ENCODE peak calls at places on chromosomes 12 and 14, in eight cellular contexts. One of them, this sample, is unnamed.
A peak's percentile ranks its signal among the peaks of the same experiment; 100 is the strongest.

GRCh38 chr14:65470404-65470880 is 57.9 kb downstream of the FUT8 start:
- ATAC-seq in activated T-helper 17 cell treated with anti-CD3 and anti-CD28 coated beads, Interleukin-2, amount 50 U/mL, for 72 hours: peak; percentile 15
- ATAC-seq in heart left ventricle: no peak
- ATAC-seq in central memory CD8-positive, alpha-beta T cell: no peak
- ATAC-seq in HepG2: no peak
- ATAC-seq in T-helper 17 cell: no peak
- ATAC-seq in A549: peak; percentile 34
- ATAC-seq in activated naive CD8-positive, alpha-beta T cell treated with anti-CD3 and anti-CD28 coated beads, Interleukin-2, amount 50 U/mL, for 24 hours: peak; percentile 20
- ATAC-seq in this sample: peak; percentile 65

GRCh38 chr14:63483315-63483714 is 59.9 kb downstream of the PPP2R5E start:
- ATAC-seq in activated T-helper 17 cell treated with anti-CD3 and anti-CD28 coated beads, Interleukin-2, amount 50 U/mL, for 72 hours: no peak
- ATAC-seq in heart left ventricle: peak; percentile 37
- ATAC-seq in A549: no peak
- ATAC-seq in activated naive CD8-positive, alpha-beta T cell treated with anti-CD3 and anti-CD28 coated beads, Interleukin-2, amount 50 U/mL, for 24 hours: no peak
- ATAC-seq in HepG2: no peak
- ATAC-seq in T-helper 17 cell: no peak
- ATAC-seq in central memory CD8-positive, alpha-beta T cell: no peak
- ATAC-seq in this sample: no peak

GRCh38 chr12:121144416-121144914 is 11.8 kb downstream of the P2RX7 start:
- ATAC-seq in central memory CD8-positive, alpha-beta T cell: no peak
- ATAC-seq in A549: peak; percentile 62
- ATAC-seq in activated naive CD8-positive, alpha-beta T cell treated with anti-CD3 and anti-CD28 coated beads, Interleukin-2, amount 50 U/mL, for 24 hours: peak; percentile 65
- ATAC-seq in HepG2: peak; percentile 51
- ATAC-seq in heart left ventricle: no peak
- ATAC-seq in T-helper 17 cell: peak; percentile 28
- ATAC-seq in activated T-helper 17 cell treated with anti-CD3 and anti-CD28 coated beads, Interleukin-2, amount 50 U/mL, for 72 hours: peak; percentile 79
- ATAC-seq in this sample: peak; percentile 53

GRCh38 chr12:119319638-119320037 is 14.9 kb upstream of the CCDC60 start:
- ATAC-seq in HepG2: no peak
- ATAC-seq in A549: no peak
- ATAC-seq in activated T-helper 17 cell treated with anti-CD3 and anti-CD28 coated beads, Interleukin-2, amount 50 U/mL, for 72 hours: no peak
- ATAC-seq in activated naive CD8-positive, alpha-beta T cell treated with anti-CD3 and anti-CD28 coated beads, Interleukin-2, amount 50 U/mL, for 24 hours: no peak
- ATAC-seq in heart left ventricle: no peak
- ATAC-seq in central memory CD8-positive, alpha-beta T cell: no peak
- ATAC-seq in T-helper 17 cell: no peak
- ATAC-seq in this sample: no peak

GRCh38 chr14:33103489-33103888 is 164.8 kb downstream of the NPAS3 start:
- ATAC-seq in T-helper 17 cell: no peak
- ATAC-seq in A549: no peak
- ATAC-seq in HepG2: no peak
- ATAC-seq in heart left ventricle: peak; percentile 73
- ATAC-seq in activated naive CD8-positive, alpha-beta T cell treated with anti-CD3 and anti-CD28 coated beads, Interleukin-2, amount 50 U/mL, for 24 hours: no peak
- ATAC-seq in activated T-helper 17 cell treated with anti-CD3 and anti-CD28 coated beads, Interleukin-2, amount 50 U/mL, for 72 hours: no peak
- ATAC-seq in central memory CD8-positive, alpha-beta T cell: no peak
- ATAC-seq in this sample: no peak

GRCh38 chr12:128111951-128112350 is 155.0 kb upstream of the TMEM132C start:
- ATAC-seq in A549: no peak
- ATAC-seq in heart left ventricle: no peak
- ATAC-seq in activated T-helper 17 cell treated with anti-CD3 and anti-CD28 coated beads, Interleukin-2, amount 50 U/mL, for 72 hours: no peak
- ATAC-seq in central memory CD8-positive, alpha-beta T cell: no peak
- ATAC-seq in HepG2: no peak
- ATAC-seq in activated naive CD8-positive, alpha-beta T cell treated with anti-CD3 and anti-CD28 coated beads, Interleukin-2, amount 50 U/mL, for 24 hours: no peak
- ATAC-seq in T-helper 17 cell: no peak
- ATAC-seq in this sample: no peak

GRCh38 chr12:55847033-55847432 is 4.3 kb upstream of the MMP19 start:
- ATAC-seq in HepG2: no peak
- ATAC-seq in T-helper 17 cell: no peak
- ATAC-seq in central memory CD8-positive, alpha-beta T cell: no peak
- ATAC-seq in heart left ventricle: no peak
- ATAC-seq in A549: peak; percentile 11
- ATAC-seq in activated naive CD8-positive, alpha-beta T cell treated with anti-CD3 and anti-CD28 coated beads, Interleukin-2, amount 50 U/mL, for 24 hours: peak; percentile 86
- ATAC-seq in activated T-helper 17 cell treated with anti-CD3 and anti-CD28 coated beads, Interleukin-2, amount 50 U/mL, for 72 hours: peak; percentile 82
- ATAC-seq in this sample: peak; percentile 64

GRCh38 chr12:95202691-95203476 is 14.4 kb downstream of the FGD6 start:
- ATAC-seq in central memory CD8-positive, alpha-beta T cell: no peak
- ATAC-seq in HepG2: no peak
- ATAC-seq in activated naive CD8-positive, alpha-beta T cell treated with anti-CD3 and anti-CD28 coated beads, Interleukin-2, amount 50 U/mL, for 24 hours: no peak
- ATAC-seq in T-helper 17 cell: no peak
- ATAC-seq in A549: no peak
- ATAC-seq in activated T-helper 17 cell treated with anti-CD3 and anti-CD28 coated beads, Interleukin-2, amount 50 U/mL, for 72 hours: no peak
- ATAC-seq in heart left ventricle: peak; percentile 29
- ATAC-seq in this sample: no peak

GRCh38 chr12:125683748-125684381 is 618.6 kb downstream of the AACS start:
- ATAC-seq in central memory CD8-positive, alpha-beta T cell: no peak
- ATAC-seq in HepG2: peak; percentile 98
- ATAC-seq in activated T-helper 17 cell treated with anti-CD3 and anti-CD28 coated beads, Interleukin-2, amount 50 U/mL, for 72 hours: no peak
- ATAC-seq in A549: peak; percentile 57
- ATAC-seq in activated naive CD8-positive, alpha-beta T cell treated with anti-CD3 and anti-CD28 coated beads, Interleukin-2, amount 50 U/mL, for 24 hours: no peak
- ATAC-seq in T-helper 17 cell: no peak
- ATAC-seq in heart left ventricle: no peak
- ATAC-seq in this sample: peak; percentile 31

GRCh38 chr12:8887285-8887715 is 27.0 kb upstream of the PHC1 start:
- ATAC-seq in A549: no peak
- ATAC-seq in activated naive CD8-positive, alpha-beta T cell treated with anti-CD3 and anti-CD28 coated beads, Interleukin-2, amount 50 U/mL, for 24 hours: no peak
- ATAC-seq in activated T-helper 17 cell treated with anti-CD3 and anti-CD28 coated beads, Interleukin-2, amount 50 U/mL, for 72 hours: no peak
- ATAC-seq in HepG2: no peak
- ATAC-seq in central memory CD8-positive, alpha-beta T cell: no peak
- ATAC-seq in T-helper 17 cell: no peak
- ATAC-seq in heart left ventricle: no peak
- ATAC-seq in this sample: no peak

GRCh38 chr14:69355155-69355954 is 42.7 kb downstream of the ERH start:
- ATAC-seq in activated T-helper 17 cell treated with anti-CD3 and anti-CD28 coated beads, Interleukin-2, amount 50 U/mL, for 72 hours: no peak
- ATAC-seq in heart left ventricle: peak; percentile 33
- ATAC-seq in A549: no peak
- ATAC-seq in activated naive CD8-positive, alpha-beta T cell treated with anti-CD3 and anti-CD28 coated beads, Interleukin-2, amount 50 U/mL, for 24 hours: no peak
- ATAC-seq in central memory CD8-positive, alpha-beta T cell: no peak
- ATAC-seq in HepG2: peak; percentile 30
- ATAC-seq in T-helper 17 cell: no peak
- ATAC-seq in this sample: no peak

GRCh38 chr12:67710582-67710981 is 62.0 kb downstream of the DYRK2 start:
- ATAC-seq in activated naive CD8-positive, alpha-beta T cell treated with anti-CD3 and anti-CD28 coated beads, Interleukin-2, amount 50 U/mL, for 24 hours: peak; percentile 57
- ATAC-seq in central memory CD8-positive, alpha-beta T cell: no peak
- ATAC-seq in activated T-helper 17 cell treated with anti-CD3 and anti-CD28 coated beads, Interleukin-2, amount 50 U/mL, for 72 hours: peak; percentile 42
- ATAC-seq in T-helper 17 cell: no peak
- ATAC-seq in A549: peak; percentile 93
- ATAC-seq in HepG2: peak; percentile 99
- ATAC-seq in heart left ventricle: peak; percentile 46
- ATAC-seq in this sample: peak; percentile 86

GRCh38 chr14:99768381-99768780 is 24.8 kb upstream of the EML1 start:
- ATAC-seq in activated T-helper 17 cell treated with anti-CD3 and anti-CD28 coated beads, Interleukin-2, amount 50 U/mL, for 72 hours: no peak
- ATAC-seq in activated naive CD8-positive, alpha-beta T cell treated with anti-CD3 and anti-CD28 coated beads, Interleukin-2, amount 50 U/mL, for 24 hours: no peak
- ATAC-seq in HepG2: no peak
- ATAC-seq in T-helper 17 cell: no peak
- ATAC-seq in A549: peak; percentile 30
- ATAC-seq in central memory CD8-positive, alpha-beta T cell: no peak
- ATAC-seq in heart left ventricle: peak; percentile 42
- ATAC-seq in this sample: no peak

This sample was measured in stimulated activated memory B cell treated with anti-CD40 and anti-IgM and Interleukin-4, amounts not matched to agents 10 μg/mL and 1 μg/mL and 100 μg/mL, for 72 hours.